ENCODE peak calls at places on chromosomes 11 and 22, in four cellular contexts. Y, H, V and W are unnamed samples.
A peak's percentile ranks its signal among the peaks of the same experiment; 100 is the strongest.

GRCh38 chr11:45607995-45608394 is 57.4 kb downstream of the CHST1 start:
- DNase-seq in Y (no peak), V (no peak), H (no peak), W (peak; percentile 46)

GRCh38 chr11:67416416-67417335 is 1.2 kb downstream of the CARNS1 start:
- DNase-seq in H (peak; percentile 36), V (no peak), Y (no peak), W (no peak)

GRCh38 chr11:58805065-58805464 is 39.4 kb downstream of the GLYATL2 start:
- DNase-seq in Y (no peak), V (peak; percentile 31), H (no peak), W (no peak)

GRCh38 chr11:125583496-125583895 is 9.2 kb upstream of the STT3A start:
- DNase-seq in H (no peak), V (no peak), Y (no peak), W (no peak)

GRCh38 chr22:47059076-47059475 is 296.6 kb downstream of the TBC1D22A start:
- DNase-seq in H (no peak), V (no peak), Y (no peak), W (no peak)

GRCh38 chr22:44316393-44317162 is 3.8 kb upstream of the SHISAL1 start:
- DNase-seq in H (no peak), Y (no peak), V (no peak), W (no peak)

GRCh38 chr11:59418151-59418550 is 8.1 kb downstream of the OR5A2 start:
- DNase-seq in H (no peak), Y (no peak), V (no peak), W (no peak)

GRCh38 chr11:28140689-28141455 is 32.7 kb downstream of the METTL15 start:
- DNase-seq in Y (no peak), H (no peak), V (no peak), W (no peak)

GRCh38 chr11:27456140-27456801 is 16.3 kb downstream of the LGR4 start:
- DNase-seq in H (no peak), V (peak; percentile 50), Y (no peak), W (no peak)

GRCh38 chr11:67118059-67118766 is 850 bp upstream of the KDM2A start:
- DNase-seq in V (no peak), H (peak; percentile 70), Y (no peak), W (peak; percentile 46)

GRCh38 chr22:38315801-38316339 is 1.4 kb downstream of the CSNK1E start:
- DNase-seq in Y (no peak), H (no peak), V (no peak), W (no peak)

GRCh38 chr11:9385288-9385902 is 943 bp downstream of the IPO7 start:
- DNase-seq in Y (no peak), V (no peak), H (no peak), W (no peak)

GRCh38 chr11:116930586-116930985 is 93.2 kb upstream of the APOA1 start:
- DNase-seq in V (no peak), Y (no peak), H (no peak), W (no peak)

GRCh38 chr11:73393479-73394415 is 17.5 kb downstream of the RELT start:
- DNase-seq in Y (no peak), H (peak; percentile 92), V (peak; percentile 82), W (peak; percentile 73)

GRCh38 chr11:126474220-126474619 is 118.7 kb downstream of the ST3GAL4 start:
- DNase-seq in Y (no peak), V (no peak), H (no peak), W (no peak)

GRCh38 chr11:44255406-44256071 is 54.4 kb downstream of the ALX4 start:
- DNase-seq in V (no peak), Y (peak; percentile 7), H (no peak), W (no peak)

GRCh38 chr22:41382098-41382578 is 396 bp downstream of the TEF start:
- DNase-seq in V (no peak), H (peak; percentile 73), Y (no peak), W (peak; percentile 74)

GRCh38 chr22:41480397-41480735 is 11.4 kb downstream of the ACO2 start:
- DNase-seq in V (peak; percentile 92), Y (peak; percentile 55), H (no peak), W (no peak)

GRCh38 chr11:129652828-129653227 is 162.8 kb upstream of the TMEM45B start:
- DNase-seq in V (peak; percentile 79), Y (peak; percentile 27), H (no peak), W (no peak)

GRCh38 chr22:19612866-19613572 is 88.8 kb upstream of the CLDN5 start:
- DNase-seq in V (no peak), Y (no peak), H (no peak), W (no peak)

GRCh38 chr22:45758603-45759002 is 87.0 kb downstream of the ATXN10 start:
- DNase-seq in H (no peak), Y (no peak), V (no peak), W (no peak)

GRCh38 chr11:43505171-43505570 is 146.5 kb downstream of the TTC17 start:
- DNase-seq in H (no peak), V (no peak), Y (no peak), W (no peak)

GRCh38 chr11:116990061-116990473 is 108.2 kb downstream of the SIK3 start:
- DNase-seq in H (no peak), V (peak; percentile 92), Y (peak; percentile 86), W (peak; percentile 31)

GRCh38 chr11:120413480-120413879 is 77.3 kb downstream of the ARHGEF12 start:
- DNase-seq in V (peak; percentile 85), Y (peak; percentile 67), H (no peak), W (no peak)

GRCh38 chr11:33329705-33330329 is 72.6 kb downstream of the HIPK3 start:
- DNase-seq in H (peak; percentile 73), V (peak; percentile 72), Y (peak; percentile 25), W (peak; percentile 53)

GRCh38 chr11:23875407-23875950 is 621.4 kb upstream of the LUZP2 start:
- DNase-seq in H (no peak), V (peak; percentile 81), Y (peak; percentile 4), W (no peak)

GRCh38 chr11:75272391-75272790 is 31.8 kb downstream of the TPBGL start:
- DNase-seq in V (no peak), H (no peak), Y (no peak), W (no peak)

GRCh38 chr11:2575611-2576051 is 124.2 kb downstream of the KCNQ1OT1 start:
- DNase-seq in Y (no peak), H (no peak), V (no peak), W (peak; percentile 50)

GRCh38 chr11:68677432-68677831 is 6.9 kb upstream of the GAL start:
- DNase-seq in H (peak; percentile 44), Y (peak; percentile 41), V (peak; percentile 96), W (no peak)

GRCh38 chr11:135074397-135074998 is 662.5 kb upstream of the B3GAT1 start:
- DNase-seq in Y (no peak), H (peak; percentile 38), V (no peak), W (no peak)

GRCh38 chr11:129949976-129950318 is 52.7 kb downstream of the PRDM10 start:
- DNase-seq in H (no peak), Y (no peak), V (no peak), W (no peak)

GRCh38 chr11:35815556-35816315 is 128.1 kb upstream of the LDLRAD3 start:
- DNase-seq in H (no peak), Y (no peak), V (peak; percentile 24), W (no peak)

GRCh38 chr11:116072776-116073175 is 568.6 kb upstream of the CADM1 start:
- DNase-seq in Y (no peak), H (peak; percentile 73), V (no peak), W (no peak)

GRCh38 chr11:95387319-95387718 is 156.3 kb upstream of the SESN3 start:
- DNase-seq in V (no peak), H (no peak), Y (no peak), W (no peak)

GRCh38 chr22:22787805-22788459 is 99.7 kb upstream of the IGLL5 start:
- DNase-seq in V (peak; percentile 28), Y (no peak), H (peak; percentile 81), W (peak; percentile 70)

GRCh38 chr11:65479184-65480145 is 19.4 kb upstream of the MALAT1 start:
- DNase-seq in V (peak; percentile 95), H (peak; percentile 83), Y (peak; percentile 72), W (peak; percentile 72)
- H3K4me3 ChIP-seq in V (peak overlapping the region; percentile 2), H (no peak overlapping the region), Y (peak overlapping the region; percentile 1), W (peak overlapping the region; percentile 16)

GRCh38 chr11:47406896-47407745 is 1.3 kb upstream of the SLC39A13 start:
- DNase-seq in Y (no peak), V (peak; percentile 18), H (peak; percentile 80), W (no peak)
- TF ChIP-seq CTCF in Y (no peak), V (peak; percentile 14), H (no peak), W (no peak)

DNA sequence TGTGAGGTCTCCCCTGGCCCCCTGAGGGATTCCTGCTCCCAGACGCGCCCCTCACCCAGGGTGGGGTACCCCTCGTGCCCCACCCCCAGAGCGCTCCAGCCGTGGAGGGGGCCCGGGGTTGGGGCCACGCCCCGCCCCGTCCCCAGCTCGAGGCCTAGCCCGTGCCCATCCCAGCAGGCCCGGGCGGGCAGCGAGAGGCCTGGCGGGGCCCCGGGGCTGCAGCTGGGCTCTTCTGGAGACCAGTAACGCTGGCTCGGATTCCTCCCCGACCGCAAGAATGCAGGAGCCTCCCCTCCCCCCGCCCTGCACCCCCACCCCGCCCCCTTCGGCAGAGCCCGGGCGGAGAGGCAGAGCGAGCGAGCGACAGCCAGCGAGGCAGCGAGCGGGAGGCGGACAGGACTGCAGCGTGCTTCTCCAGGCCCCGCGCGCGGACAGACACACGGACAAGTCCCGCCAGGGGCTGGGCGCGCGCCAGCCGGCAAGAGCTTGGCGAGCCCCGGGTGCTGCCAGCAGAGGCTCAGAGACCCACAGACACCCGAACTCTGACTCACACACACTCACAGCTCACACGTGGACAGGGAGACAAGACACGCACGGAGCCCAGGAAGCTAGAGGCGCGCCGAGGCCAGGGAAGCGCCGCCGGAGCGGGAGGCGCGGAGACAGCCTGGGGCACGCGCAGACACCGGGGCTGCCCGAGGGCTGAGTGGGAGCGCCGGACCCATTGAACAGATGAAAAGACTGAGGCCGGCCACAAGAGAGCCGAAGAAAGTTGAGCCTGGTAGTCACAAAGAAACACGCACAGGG is 15.2 kb downstream of the BCL9L start:
- DNase-seq in V (peak; percentile 92), H (peak; percentile 92), Y (peak; percentile 77), W (no peak)
- H3K4me3 ChIP-seq in V (peak overlapping the region; percentile 25), H (peak overlapping the region; percentile 55), Y (peak overlapping the region; percentile 34), W (peak overlapping the region; percentile 17)

DNA sequence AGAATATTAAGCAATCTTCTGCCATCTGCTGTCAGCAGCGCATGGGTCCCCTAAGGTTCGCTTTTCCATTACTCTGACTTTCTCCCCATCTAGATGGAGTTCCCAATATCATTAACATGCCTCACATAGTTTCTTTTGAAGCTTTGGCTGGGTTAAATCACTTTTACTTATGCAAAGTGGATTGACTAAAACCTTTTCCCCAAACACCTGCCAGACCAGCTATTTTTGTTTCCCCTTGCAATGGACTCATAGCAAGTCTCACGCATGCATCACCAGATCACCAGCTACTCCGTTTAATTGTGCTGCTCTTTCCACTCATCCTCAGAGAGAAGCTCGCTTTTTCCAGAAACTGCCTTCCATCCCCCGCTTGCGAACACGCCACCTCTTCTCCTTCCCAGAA is 172.7 kb downstream of the FAT3 start:
- DNase-seq in H (peak; percentile 67), Y (peak; percentile 44), V (no peak), W (no peak)
- TF ChIP-seq CTCF in H (peak; percentile 41), Y (peak; percentile 21), V (no peak), W (no peak)

GRCh38 chr22:17118342-17118741 is 2.8 kb downstream of the TMEM121B start:
- DNase-seq in V (no peak), Y (no peak), H (no peak), W (no peak)
- H3K4me3 ChIP-seq in V (no peak overlapping the region), Y (no peak overlapping the region), H (no peak overlapping the region), W (no peak overlapping the region)

GRCh38 chr11:71245601-71246391 is 6.6 kb downstream of the SHANK2 start:
- DNase-seq in Y (no peak), H (peak; percentile 82), V (no peak), W (no peak)
- TF ChIP-seq CTCF in Y (no peak), H (no peak), V (no peak), W (no peak)